ENCODE peak calls at places on chromosomes 16 and 17, in ten cellular contexts. One of them, this sample, is unnamed.

GRCh38 chr16:3023415-3023668 is 400 bp downstream of the HCFC1R1 start:
- DNase-seq in uterus: peak; percentile 58
- DNase-seq in neuronal stem cell: no peak
- DNase-seq in gastrocnemius medialis: peak; percentile 53
- DNase-seq in SJSA1: peak; percentile 87
- DNase-seq in psoas muscle: no peak
- DNase-seq in GM23248: peak; percentile 89
- DNase-seq in pancreas: peak; percentile 76
- DNase-seq in tibial artery: no peak
- DNase-seq in stomach: no peak
- DNase-seq in this sample: peak; percentile 62

GRCh38 chr17:34156401-34156740 is 98.7 kb upstream of the CCL2 start:
- DNase-seq in uterus: no peak
- DNase-seq in neuronal stem cell: no peak
- DNase-seq in gastrocnemius medialis: no peak
- DNase-seq in SJSA1: no peak
- DNase-seq in psoas muscle: no peak
- DNase-seq in GM23248: no peak
- DNase-seq in pancreas: no peak
- DNase-seq in tibial artery: no peak
- DNase-seq in stomach: no peak
- DNase-seq in this sample: no peak

GRCh38 chr17:44795928-44796327 is 34.2 kb downstream of the GJC1 start:
- DNase-seq in uterus: no peak
- DNase-seq in neuronal stem cell: no peak
- DNase-seq in gastrocnemius medialis: no peak
- DNase-seq in SJSA1: peak; percentile 45
- DNase-seq in psoas muscle: no peak
- DNase-seq in GM23248: no peak
- DNase-seq in pancreas: no peak
- DNase-seq in tibial artery: no peak
- DNase-seq in stomach: no peak
- DNase-seq in this sample: no peak

GRCh38 chr17:37274432-37274831 is 101.4 kb upstream of the C17orf78 start:
- DNase-seq in uterus: no peak
- DNase-seq in neuronal stem cell: no peak
- DNase-seq in gastrocnemius medialis: no peak
- DNase-seq in SJSA1: no peak
- DNase-seq in psoas muscle: no peak
- DNase-seq in GM23248: no peak
- DNase-seq in pancreas: no peak
- DNase-seq in tibial artery: no peak
- DNase-seq in stomach: no peak
- DNase-seq in this sample: no peak

GRCh38 chr17:7357381-7357780 is 2.4 kb downstream of the TMEM95 start:
- DNase-seq in uterus: no peak
- DNase-seq in neuronal stem cell: no peak
- DNase-seq in gastrocnemius medialis: no peak
- DNase-seq in SJSA1: no peak
- DNase-seq in psoas muscle: no peak
- DNase-seq in GM23248: no peak
- DNase-seq in pancreas: no peak
- DNase-seq in tibial artery: no peak
- DNase-seq in stomach: no peak
- DNase-seq in this sample: no peak

GRCh38 chr16:57775661-57776469 is 26.4 kb downstream of the KIFC3 start:
- DNase-seq in uterus: no peak
- DNase-seq in neuronal stem cell: peak; percentile 81
- DNase-seq in gastrocnemius medialis: peak; percentile 73
- DNase-seq in SJSA1: no peak
- DNase-seq in psoas muscle: peak; percentile 85
- DNase-seq in GM23248: no peak
- DNase-seq in pancreas: no peak
- DNase-seq in tibial artery: no peak
- DNase-seq in stomach: no peak
- DNase-seq in this sample: peak; percentile 73

GRCh38 chr17:310111-311010 is 42.2 kb downstream of the RPH3AL start:
- DNase-seq in uterus: no peak
- DNase-seq in neuronal stem cell: peak; percentile 89
- DNase-seq in gastrocnemius medialis: no peak
- DNase-seq in SJSA1: no peak
- DNase-seq in psoas muscle: peak; percentile 40
- DNase-seq in GM23248: no peak
- DNase-seq in pancreas: peak; percentile 3
- DNase-seq in tibial artery: no peak
- DNase-seq in stomach: no peak
- DNase-seq in this sample: no peak

GRCh38 chr17:65029605-65030308 is 26.8 kb downstream of the GNA13 start:
- DNase-seq in uterus: no peak
- DNase-seq in neuronal stem cell: no peak
- DNase-seq in gastrocnemius medialis: no peak
- DNase-seq in SJSA1: no peak
- DNase-seq in psoas muscle: no peak
- DNase-seq in GM23248: no peak
- DNase-seq in pancreas: no peak
- DNase-seq in tibial artery: no peak
- DNase-seq in stomach: no peak
- DNase-seq in this sample: no peak

GRCh38 chr17:42514279-42514678 is 21.8 kb upstream of the NAGLU start:
- DNase-seq in uterus: no peak
- DNase-seq in neuronal stem cell: no peak
- DNase-seq in gastrocnemius medialis: no peak
- DNase-seq in SJSA1: no peak
- DNase-seq in psoas muscle: no peak
- DNase-seq in GM23248: no peak
- DNase-seq in pancreas: no peak
- DNase-seq in tibial artery: no peak
- DNase-seq in stomach: no peak
- DNase-seq in this sample: no peak

DNA sequence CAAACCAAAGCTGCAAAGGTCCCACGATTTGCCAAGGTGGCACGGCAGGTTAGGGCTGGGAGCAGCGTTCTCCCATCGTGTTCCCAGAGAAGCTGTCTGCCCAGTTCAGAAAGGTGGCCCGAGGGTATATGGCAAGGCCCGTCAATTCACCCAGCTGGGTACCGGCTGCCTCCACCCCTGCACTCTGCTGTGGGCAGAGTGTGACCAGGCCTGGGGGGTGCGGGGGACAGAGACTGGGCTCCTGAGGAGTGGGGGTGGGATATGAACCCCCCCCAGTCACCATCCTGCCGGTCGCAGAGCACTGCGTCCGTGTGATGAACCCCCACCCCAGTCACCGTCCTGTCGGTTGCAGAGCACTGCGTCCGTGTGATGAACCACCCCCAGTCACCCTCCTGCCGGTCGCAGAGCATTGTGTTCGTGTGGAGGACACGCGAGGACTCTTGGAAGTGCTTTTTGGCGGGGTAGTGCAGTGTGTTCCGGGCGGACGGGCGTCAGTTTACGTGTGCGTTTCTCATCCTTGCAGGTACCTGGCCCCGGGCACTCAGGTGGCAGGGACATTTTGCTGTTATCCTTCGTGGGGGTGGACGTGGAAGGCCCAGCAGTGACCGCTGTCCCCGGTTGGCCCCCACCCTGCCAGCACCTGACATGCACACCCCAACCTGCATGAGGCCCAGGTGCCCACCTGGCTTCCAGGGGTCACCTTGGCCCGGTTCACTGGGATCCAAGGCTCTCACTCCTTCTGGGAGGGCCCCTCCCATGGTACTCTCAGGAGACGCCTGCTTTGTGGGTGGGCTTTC is 2.7 kb upstream of the FASN start:
- DNase-seq in uterus: peak; percentile 18
- DNase-seq in neuronal stem cell: no peak
- DNase-seq in gastrocnemius medialis: peak; percentile 51
- DNase-seq in SJSA1: no peak
- DNase-seq in psoas muscle: no peak
- DNase-seq in GM23248: no peak
- DNase-seq in pancreas: peak; percentile 19
- DNase-seq in tibial artery: no peak
- DNase-seq in stomach: no peak
- DNase-seq in this sample: no peak
- H3K4me1 ChIP-seq in uterus: peaks cover 21% of the 10 kb centered on the region
- H3K4me1 ChIP-seq in neuronal stem cell: peaks cover 58% of the 10 kb centered on the region
- H3K4me1 ChIP-seq in gastrocnemius medialis: peaks cover 30% of the 10 kb centered on the region
- H3K4me1 ChIP-seq in SJSA1: peaks cover 45% of the 10 kb centered on the region
- H3K4me1 ChIP-seq in psoas muscle: peaks cover 41% of the 10 kb centered on the region
- H3K4me1 ChIP-seq in GM23248: peaks cover 4% of the 10 kb centered on the region
- H3K4me1 ChIP-seq in pancreas: peaks cover 13% of the 10 kb centered on the region
- H3K4me1 ChIP-seq in tibial artery: peaks cover 75% of the 10 kb centered on the region
- H3K4me1 ChIP-seq in stomach: peaks cover 88% of the 10 kb centered on the region
- H3K4me1 ChIP-seq in this sample: peaks cover 77% of the 10 kb centered on the region

DNA sequence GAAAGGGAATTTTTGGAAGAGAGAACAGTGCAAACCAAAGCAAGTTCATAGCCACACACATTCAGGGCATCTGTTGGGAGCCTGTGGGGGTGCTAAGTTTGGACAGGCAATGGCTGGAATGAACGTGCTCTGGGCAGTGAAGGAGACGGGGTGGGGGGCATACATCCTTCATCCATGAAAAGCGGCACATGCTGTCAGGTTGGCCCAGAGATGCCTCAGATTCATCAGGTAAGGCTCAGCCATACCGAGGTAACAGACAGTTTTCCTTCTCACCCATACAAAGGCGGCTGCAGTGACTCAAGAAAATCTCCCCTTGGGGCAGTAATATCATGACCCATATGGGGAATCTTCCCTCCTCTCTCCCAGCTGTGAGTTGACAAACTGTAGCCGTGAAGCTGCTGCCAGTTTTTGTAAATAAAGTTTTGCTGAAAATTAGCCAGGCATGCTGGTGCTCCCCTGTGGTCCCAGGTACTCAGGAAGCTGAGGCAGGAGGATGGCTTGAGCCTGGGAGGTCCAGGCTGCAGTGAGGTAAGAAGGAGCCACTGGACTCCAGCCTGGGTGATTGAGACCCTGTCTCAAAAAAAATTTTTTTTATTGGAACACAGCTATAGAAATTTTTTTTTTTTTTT is 9.2 kb upstream of the UBALD2 start:
- DNase-seq in uterus: no peak
- DNase-seq in neuronal stem cell: no peak
- DNase-seq in gastrocnemius medialis: no peak
- DNase-seq in SJSA1: no peak
- DNase-seq in psoas muscle: no peak
- DNase-seq in GM23248: no peak
- DNase-seq in pancreas: no peak
- DNase-seq in tibial artery: peak; percentile 10
- DNase-seq in stomach: no peak
- DNase-seq in this sample: no peak
- H3K4me1 ChIP-seq in uterus: no peaks in the 10 kb centered on the region
- H3K4me1 ChIP-seq in neuronal stem cell: peaks cover 16% of the 10 kb centered on the region
- H3K4me1 ChIP-seq in gastrocnemius medialis: peaks cover 36% of the 10 kb centered on the region
- H3K4me1 ChIP-seq in SJSA1: no peaks in the 10 kb centered on the region
- H3K4me1 ChIP-seq in psoas muscle: peaks cover 30% of the 10 kb centered on the region
- H3K4me1 ChIP-seq in GM23248: peaks cover 21% of the 10 kb centered on the region
- H3K4me1 ChIP-seq in pancreas: peaks cover 6% of the 10 kb centered on the region
- H3K4me1 ChIP-seq in tibial artery: no peaks in the 10 kb centered on the region
- H3K4me1 ChIP-seq in stomach: peaks cover 59% of the 10 kb centered on the region
- H3K4me1 ChIP-seq in this sample: peaks cover 51% of the 10 kb centered on the region

GRCh38 chr17:2057714-2058520 is 3.0 kb downstream of the HIC1 start:
- DNase-seq in uterus: no peak
- DNase-seq in neuronal stem cell: no peak
- DNase-seq in gastrocnemius medialis: no peak
- DNase-seq in SJSA1: peak; percentile 48
- DNase-seq in psoas muscle: peak; percentile 56
- DNase-seq in GM23248: no peak
- DNase-seq in pancreas: no peak
- DNase-seq in tibial artery: no peak
- DNase-seq in stomach: no peak
- DNase-seq in this sample: no peak

GRCh38 chr17:2055494-2056220 is 754 bp downstream of the HIC1 start:
- DNase-seq in uterus: peak; percentile 57
- DNase-seq in neuronal stem cell: no peak
- DNase-seq in gastrocnemius medialis: no peak
- DNase-seq in SJSA1: no peak
- DNase-seq in psoas muscle: peak; percentile 67
- DNase-seq in GM23248: peak; percentile 71
- DNase-seq in pancreas: no peak
- DNase-seq in tibial artery: no peak
- DNase-seq in stomach: no peak
- DNase-seq in this sample: no peak

GRCh38 chr17:2057130-2057713 is 2.3 kb downstream of the HIC1 start:
- DNase-seq in uterus: no peak
- DNase-seq in neuronal stem cell: no peak
- DNase-seq in gastrocnemius medialis: no peak
- DNase-seq in SJSA1: no peak
- DNase-seq in psoas muscle: no peak
- DNase-seq in GM23248: no peak
- DNase-seq in pancreas: no peak
- DNase-seq in tibial artery: no peak
- DNase-seq in stomach: no peak
- DNase-seq in this sample: no peak

GRCh38 chr17:2054740-2055493 is at the start of gene HIC1:
- DNase-seq in uterus: peak; percentile 83
- DNase-seq in neuronal stem cell: peak; percentile 68
- DNase-seq in gastrocnemius medialis: peak; percentile 63
- DNase-seq in SJSA1: peak; percentile 80
- DNase-seq in psoas muscle: peak; percentile 90
- DNase-seq in GM23248: peak; percentile 94
- DNase-seq in pancreas: peak; percentile 56
- DNase-seq in tibial artery: peak; percentile 87
- DNase-seq in stomach: peak; percentile 79
- DNase-seq in this sample: peak; percentile 88

GRCh38 chr17:2056221-2057129 is 1.6 kb downstream of the HIC1 start:
- DNase-seq in uterus: peak; percentile 50
- DNase-seq in neuronal stem cell: no peak
- DNase-seq in gastrocnemius medialis: no peak
- DNase-seq in SJSA1: no peak
- DNase-seq in psoas muscle: peak; percentile 66
- DNase-seq in GM23248: peak; percentile 71
- DNase-seq in pancreas: no peak
- DNase-seq in tibial artery: no peak
- DNase-seq in stomach: no peak
- DNase-seq in this sample: no peak
- H3K4me1 ChIP-seq in uterus: peaks cover 33% of the 10 kb centered on the region
- H3K4me1 ChIP-seq in neuronal stem cell: peaks cover 11% of the 10 kb centered on the region
- H3K4me1 ChIP-seq in gastrocnemius medialis: peaks cover 19% of the 10 kb centered on the region
- H3K4me1 ChIP-seq in SJSA1: peaks cover 28% of the 10 kb centered on the region
- H3K4me1 ChIP-seq in psoas muscle: peaks cover 6% of the 10 kb centered on the region
- H3K4me1 ChIP-seq in GM23248: no peaks in the 10 kb centered on the region
- H3K4me1 ChIP-seq in pancreas: peaks cover 3% of the 10 kb centered on the region
- H3K4me1 ChIP-seq in tibial artery: peaks cover 32% of the 10 kb centered on the region
- H3K4me1 ChIP-seq in stomach: peaks cover 91% of the 10 kb centered on the region
- H3K4me1 ChIP-seq in this sample: peaks cover 5% of the 10 kb centered on the region

DNA sequence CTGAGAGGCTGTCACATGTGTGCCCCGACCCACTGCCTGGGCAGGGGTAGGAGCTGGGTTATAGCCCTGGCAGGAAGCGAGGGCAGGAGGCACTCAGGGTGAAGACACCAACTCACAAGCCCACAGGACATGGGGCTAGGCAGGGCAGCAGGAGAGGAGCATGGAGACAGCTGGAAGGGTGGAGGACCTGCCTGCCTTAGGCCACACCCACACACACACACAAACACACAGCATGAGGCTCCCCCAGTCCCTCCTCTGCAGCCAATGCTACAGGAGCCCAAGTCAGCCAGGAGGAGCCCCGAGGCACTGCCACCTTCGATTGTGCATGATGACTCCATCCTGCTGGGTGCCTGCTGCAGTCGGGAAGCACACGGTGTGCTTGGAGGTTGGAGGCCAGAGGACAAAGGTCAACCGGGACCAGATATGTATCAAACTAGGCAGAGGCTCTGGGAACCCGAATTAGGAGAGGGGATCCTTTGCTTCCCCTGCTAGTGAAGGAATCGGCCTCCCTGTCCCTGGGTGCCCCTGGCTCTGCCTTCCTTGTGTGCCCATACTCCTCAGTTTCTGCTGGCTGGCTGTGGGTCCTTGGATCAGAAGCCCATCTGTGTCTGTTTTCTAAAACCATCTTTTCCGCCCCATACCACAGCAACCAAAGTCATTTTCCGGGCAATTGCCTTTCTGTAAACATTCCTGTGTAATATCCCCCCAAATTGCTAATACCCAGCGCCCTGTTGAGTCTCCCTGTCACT is 20.5 kb downstream of the SRCIN1 start:
- DNase-seq in uterus: no peak
- DNase-seq in neuronal stem cell: no peak
- DNase-seq in gastrocnemius medialis: no peak
- DNase-seq in SJSA1: no peak
- DNase-seq in psoas muscle: no peak
- DNase-seq in GM23248: peak; percentile 29
- DNase-seq in pancreas: no peak
- DNase-seq in tibial artery: no peak
- DNase-seq in stomach: no peak
- DNase-seq in this sample: no peak
- H3K4me1 ChIP-seq in uterus: no peaks in the 10 kb centered on the region
- H3K4me1 ChIP-seq in neuronal stem cell: peaks cover 32% of the 10 kb centered on the region
- H3K4me1 ChIP-seq in gastrocnemius medialis: no peaks in the 10 kb centered on the region
- H3K4me1 ChIP-seq in SJSA1: no peaks in the 10 kb centered on the region
- H3K4me1 ChIP-seq in psoas muscle: peaks cover 4% of the 10 kb centered on the region
- H3K4me1 ChIP-seq in GM23248: no peaks in the 10 kb centered on the region
- H3K4me1 ChIP-seq in pancreas: no peaks in the 10 kb centered on the region
- H3K4me1 ChIP-seq in tibial artery: peaks cover 16% of the 10 kb centered on the region
- H3K4me1 ChIP-seq in stomach: peaks cover 15% of the 10 kb centered on the region
- H3K4me1 ChIP-seq in this sample: peaks cover 12% of the 10 kb centered on the region

This sample was measured in Caco-2.